ENCODE peak calls at places on chromosomes 1 and 21, in seven cellular contexts. I is fibroblast of the aortic adventitia, J is vagina, W is ascending aorta, P is esophagus squamous epithelium, V is cardiac muscle cell, Y is ovary. E is an unnamed sample.

GRCh38 chr1:239617259-239617658 is 230.9 kb downstream of the CHRM3 start:
- DNase-seq in W (no peak), V (no peak), J (no peak), I (no peak), Y (no peak), P (no peak), E (no peak)

GRCh38 chr1:63545780-63546179 is 22.5 kb downstream of the EFCAB7 start:
- DNase-seq in P (no peak), I (peak), W (no peak), J (no peak), V (peak), Y (no peak), E (no peak)

GRCh38 chr1:195656780-195657179 is 951.5 kb downstream of the KCNT2 start:
- DNase-seq in I (no peak), P (no peak), Y (no peak), W (no peak), J (no peak), V (no peak), E (no peak)

GRCh38 chr1:183121609-183122008 is 64.5 kb upstream of the LAMC2 start:
- DNase-seq in P (no peak), J (no peak), W (no peak), I (no peak), V (no peak), Y (no peak), E (no peak)

GRCh38 chr1:174413632-174414031 is 34.1 kb upstream of the GPR52 start:
- DNase-seq in I (peak), W (no peak), P (no peak), J (no peak), Y (no peak), V (peak), E (no peak)

GRCh38 chr1:55363261-55363660 is 148.1 kb upstream of the USP24 start:
- DNase-seq in V (peak), W (no peak), J (no peak), Y (no peak), I (peak), P (no peak), E (no peak)

GRCh38 chr1:1088036-1088800 is 14.1 kb upstream of the RNF223 start:
- DNase-seq in V (no peak), Y (peak), J (no peak), I (no peak), P (no peak), W (no peak), E (no peak)

GRCh38 chr1:168560370-168560769 is 16.0 kb upstream of the XCL1 start:
- DNase-seq in P (no peak), W (no peak), J (no peak), Y (no peak), I (no peak), V (no peak), E (no peak)

GRCh38 chr1:156394835-156395461 is 25.9 kb downstream of the RHBG start:
- DNase-seq in J (no peak), Y (no peak), I (no peak), V (no peak), P (no peak), W (no peak), E (no peak)

GRCh38 chr1:8681317-8681650 is 136.2 kb downstream of the RERE start:
- DNase-seq in V (no peak), I (no peak), Y (no peak), J (no peak), W (no peak), P (no peak), E (no peak)

GRCh38 chr1:80675469-80675868 is 1125.3 kb upstream of the ADGRL2 start:
- DNase-seq in J (no peak), Y (no peak), W (no peak), P (no peak), V (peak), I (no peak), E (no peak)

GRCh38 chr1:84689514-84690396 is 506 bp downstream of the SSX2IP start:
- DNase-seq in V (peak), W (peak), J (no peak), Y (no peak), I (peak), P (no peak), E (no peak)

GRCh38 chr1:26218906-26219494 is 15.0 kb upstream of the CEP85 start:
- DNase-seq in Y (no peak), P (no peak), V (no peak), J (no peak), W (no peak), I (no peak), E (no peak)

GRCh38 chr21:38352536-38353219 is 95.9 kb downstream of the KCNJ15 start:
- DNase-seq in J (peak), P (no peak), V (peak), I (peak), W (peak), Y (peak), E (peak)

GRCh38 chr1:39845569-39846566 is 37.4 kb downstream of the TRIT1 start:
- DNase-seq in W (peak), I (peak), P (peak), V (peak), Y (peak), J (no peak), E (peak)

GRCh38 chr1:221766210-221766609 is 24.3 kb upstream of the DUSP10 start:
- DNase-seq in W (no peak), J (no peak), P (no peak), V (peak), I (peak), Y (no peak), E (no peak)

GRCh38 chr1:76759950-76760349 is 107.3 kb upstream of the ST6GALNAC5 start:
- DNase-seq in W (no peak), I (no peak), J (no peak), Y (no peak), V (peak), P (no peak), E (no peak)

GRCh38 chr1:62588000-62588399 is 9.3 kb upstream of the ANGPTL3 start:
- DNase-seq in J (no peak), I (peak), Y (no peak), V (no peak), W (no peak), P (no peak), E (no peak)

GRCh38 chr1:76659171-76659940 is 207.9 kb upstream of the ST6GALNAC5 start:
- DNase-seq in I (no peak), P (no peak), Y (no peak), V (no peak), J (no peak), W (no peak), E (no peak)

GRCh38 chr1:116769561-116769977 is 15.3 kb downstream of the CD2 start:
- DNase-seq in I (no peak), V (peak), P (no peak), J (no peak), W (no peak), Y (no peak), E (peak)

GRCh38 chr1:54971317-54971791 is 9.1 kb upstream of the TMEM61 start:
- DNase-seq in W (peak), I (no peak), J (no peak), Y (no peak), V (no peak), P (no peak), E (no peak)

GRCh38 chr21:46205766-46206162 is 21.5 kb upstream of the SPATC1L start:
- DNase-seq in J (no peak), I (no peak), V (no peak), W (no peak), Y (peak), P (no peak), E (no peak)

GRCh38 chr1:116824631-116825399 is 70.6 kb downstream of the CD2 start:
- DNase-seq in I (no peak), W (no peak), J (peak), V (peak), Y (no peak), P (no peak), E (no peak)

GRCh38 chr1:29520571-29521437 is 284.5 kb downstream of the PTPRU start:
- DNase-seq in W (peak), Y (no peak), I (no peak), P (no peak), J (peak), V (no peak), E (no peak)

DNA sequence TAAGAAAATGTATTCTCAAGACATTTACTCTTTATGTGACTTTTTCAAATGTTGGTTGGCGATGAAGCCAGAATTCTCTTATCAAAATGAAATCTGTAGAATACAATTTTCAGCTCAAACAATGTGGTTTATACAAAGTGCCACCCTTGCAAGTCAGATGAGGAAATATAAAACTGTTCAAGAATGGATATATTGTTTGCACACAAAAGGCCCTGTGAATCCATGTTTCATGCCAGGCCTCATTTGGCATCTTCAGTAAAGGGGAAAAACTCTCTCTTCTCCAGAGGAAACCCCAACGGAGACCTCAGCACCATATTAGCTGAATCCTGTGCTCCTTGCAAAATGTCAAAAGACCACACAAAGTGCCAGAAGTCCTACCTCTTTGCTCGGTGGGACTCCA is 310.4 kb downstream of the RRAGC start:
- DNase-seq in V (no peak), Y (no peak), W (no peak), P (no peak), J (no peak), I (no peak), E (no peak)
- H3K4me3 ChIP-seq in V (no peak), Y (no peak), W (no peak), P (no peak), J (no peak), I (no peak), E (no peak)

GRCh38 chr21:44817506-44817880 is 369 bp downstream of the SUMO3 start:
- DNase-seq in P (peak), W (peak), Y (peak), V (peak), J (no peak), I (peak), E (peak)
- TF ChIP-seq CTCF in P (no peak), W (no peak), Y (no peak), V (no peak), J (no peak), I (no peak), E (no peak)

GRCh38 chr1:19390901-19391595 is 78.9 kb downstream of the SLC66A1 start:
- DNase-seq in V (peak), W (peak), J (no peak), Y (peak), I (peak), P (no peak), E (peak)
- H3K4me3 ChIP-seq in V (no peak), W (peak), J (no peak), Y (peak), I (peak), P (no peak), E (no peak)

GRCh38 chr1:27314169-27314568 is 7.8 kb upstream of the TMEM222 start:
- DNase-seq in V (no peak), I (no peak), W (no peak), P (no peak), J (no peak), Y (no peak), E (no peak)

GRCh38 chr1:27318596-27318995 is 3.4 kb upstream of the TMEM222 start:
- DNase-seq in Y (no peak), J (no peak), P (no peak), W (no peak), I (peak), V (no peak), E (no peak)

GRCh38 chr1:27314737-27315136 is 7.2 kb upstream of the TMEM222 start:
- DNase-seq in P (no peak), Y (no peak), J (no peak), I (no peak), V (no peak), W (no peak), E (no peak)

GRCh38 chr1:27318137-27318536 is 3.8 kb upstream of the TMEM222 start:
- DNase-seq in Y (no peak), V (no peak), W (no peak), I (no peak), J (no peak), P (no peak), E (no peak)

GRCh38 chr1:27316860-27317259 is 5.1 kb upstream of the TMEM222 start:
- DNase-seq in I (no peak), J (no peak), V (no peak), P (no peak), Y (no peak), W (no peak), E (no peak)
- TF ChIP-seq CTCF in I (no peak), J (no peak), V (no peak), P (no peak), Y (no peak), W (no peak), E (no peak)

GRCh38 chr1:23576338-23577055 is 17.2 kb upstream of the ID3 start:
- DNase-seq in V (no peak), Y (no peak), W (no peak), I (peak), P (no peak), J (no peak), E (no peak)
- H3K4me3 ChIP-seq in V (peak), Y (no peak), W (peak), I (peak), P (no peak), J (no peak), E (no peak)

GRCh38 chr1:191757003-191757402 is 401.3 kb upstream of the RGS18 start:
- DNase-seq in W (no peak), V (no peak), J (no peak), I (no peak), P (no peak), Y (no peak), E (peak)

GRCh38 chr1:191752342-191752741 is 405.9 kb upstream of the RGS18 start:
- DNase-seq in J (no peak), I (no peak), Y (no peak), P (no peak), V (no peak), W (no peak), E (no peak)
- TF ChIP-seq CTCF in J (no peak), I (no peak), Y (no peak), P (no peak), V (no peak), W (no peak), E (no peak)

E was measured in astrocyte of the cerebellum.